ENCODE peak calls at places on chromosomes 2 and 18, in six cellular contexts. One of them, this sample, is unnamed.

GRCh38 chr2:30252723-30253688 is 21.7 kb downstream of the LBH start:
- DNase-seq in aorta: peak
- DNase-seq in HEK293T: peak
- DNase-seq in brain microvascular endothelial cell: peak
- DNase-seq in natural killer cell: peak
- DNase-seq in EH: peak
- DNase-seq in this sample: peak

GRCh38 chr18:36634573-36635216 is 194.1 kb downstream of the TPGS2 start:
- DNase-seq in HEK293T: no peak
- DNase-seq in natural killer cell: no peak
- DNase-seq in aorta: no peak
- DNase-seq in EH: peak
- DNase-seq in brain microvascular endothelial cell: no peak
- DNase-seq in this sample: no peak

GRCh38 chr2:160512484-160512883 is 18.9 kb upstream of the RBMS1 start:
- DNase-seq in brain microvascular endothelial cell: no peak
- DNase-seq in EH: no peak
- DNase-seq in HEK293T: no peak
- DNase-seq in natural killer cell: no peak
- DNase-seq in aorta: no peak
- DNase-seq in this sample: no peak

GRCh38 chr2:41853427-41854191 is 194.2 kb upstream of the PKDCC start:
- DNase-seq in aorta: no peak
- DNase-seq in HEK293T: peak
- DNase-seq in brain microvascular endothelial cell: peak
- DNase-seq in EH: peak
- DNase-seq in natural killer cell: no peak
- DNase-seq in this sample: peak

GRCh38 chr18:65091737-65092329 is 659.0 kb upstream of the CDH7 start:
- DNase-seq in HEK293T: peak
- DNase-seq in EH: no peak
- DNase-seq in aorta: no peak
- DNase-seq in natural killer cell: no peak
- DNase-seq in brain microvascular endothelial cell: peak
- DNase-seq in this sample: peak

GRCh38 chr2:232138441-232138840 is 176.9 kb downstream of the DIS3L2 start:
- DNase-seq in EH: no peak
- DNase-seq in aorta: no peak
- DNase-seq in natural killer cell: no peak
- DNase-seq in HEK293T: no peak
- DNase-seq in brain microvascular endothelial cell: no peak
- DNase-seq in this sample: no peak

GRCh38 chr18:32847719-32848118 is 74.9 kb upstream of the KLHL14 start:
- DNase-seq in aorta: no peak
- DNase-seq in brain microvascular endothelial cell: no peak
- DNase-seq in natural killer cell: no peak
- DNase-seq in EH: no peak
- DNase-seq in HEK293T: no peak
- DNase-seq in this sample: no peak

GRCh38 chr2:81894451-81894990 is 1590.0 kb upstream of the LRRTM1 start:
- DNase-seq in EH: no peak
- DNase-seq in natural killer cell: no peak
- DNase-seq in brain microvascular endothelial cell: no peak
- DNase-seq in HEK293T: no peak
- DNase-seq in aorta: no peak
- DNase-seq in this sample: no peak